ENCODE peak calls at places on chromosomes 7 and 10, in seven cellular contexts. U is K562, M is HepG2, J is GM12878, C is SK-N-SH, X is HCT116, V is H1. N is an unnamed sample.

GRCh38 chr7:80087051-80087767 is 47.4 kb upstream of the GNAI1 start:
- DNase-seq in X (peak; percentile 27), M (no peak), V (no peak), C (no peak), U (no peak), J (no peak), N (no peak)

GRCh38 chr10:80277567-80278250 is 11.7 kb downstream of the MAT1A start:
- DNase-seq in V (no peak), M (no peak), X (no peak), C (no peak), J (no peak), U (no peak), N (no peak)

GRCh38 chr7:10773430-10773829 is 200.2 kb upstream of the PHF14 start:
- DNase-seq in X (no peak), M (no peak), U (no peak), C (no peak), V (no peak), J (no peak), N (no peak)

GRCh38 chr10:69715156-69715898 is 85.3 kb downstream of the FAM241B start:
- DNase-seq in M (no peak), C (no peak), U (no peak), V (no peak), X (no peak), J (no peak), N (no peak)

GRCh38 chr7:108015740-108016139 is 12.8 kb upstream of the LAMB1 start:
- DNase-seq in M (peak; percentile 80), X (no peak), C (no peak), V (no peak), U (no peak), J (no peak), N (no peak)

GRCh38 chr10:78900715-78901430 is 167.9 kb upstream of the ZMIZ1 start:
- DNase-seq in J (no peak), V (no peak), M (no peak), U (no peak), C (no peak), X (no peak), N (no peak)

GRCh38 chr7:146660839-146661238 is 544.2 kb downstream of the CNTNAP2 start:
- DNase-seq in U (no peak), C (peak; percentile 68), V (no peak), J (no peak), X (no peak), M (no peak), N (no peak)

GRCh38 chr7:155644971-155645509 is 579 bp downstream of the RBM33 start:
- DNase-seq in C (peak; percentile 80), M (peak; percentile 22), V (no peak), U (peak; percentile 58), J (no peak), X (no peak), N (peak; percentile 44)

GRCh38 chr7:46264646-46265045 is 343.6 kb upstream of the IGFBP3 start:
- DNase-seq in U (no peak), X (no peak), V (no peak), C (no peak), J (no peak), M (no peak), N (no peak)

GRCh38 chr7:82595176-82595575 is 151.6 kb upstream of the CACNA2D1 start:
- DNase-seq in J (no peak), X (no peak), M (no peak), U (no peak), C (no peak), V (no peak), N (no peak)

GRCh38 chr7:33773053-33773452 is 132.3 kb upstream of the BMPER start:
- DNase-seq in V (no peak), X (no peak), M (no peak), U (no peak), C (no peak), J (no peak), N (no peak)

DNA sequence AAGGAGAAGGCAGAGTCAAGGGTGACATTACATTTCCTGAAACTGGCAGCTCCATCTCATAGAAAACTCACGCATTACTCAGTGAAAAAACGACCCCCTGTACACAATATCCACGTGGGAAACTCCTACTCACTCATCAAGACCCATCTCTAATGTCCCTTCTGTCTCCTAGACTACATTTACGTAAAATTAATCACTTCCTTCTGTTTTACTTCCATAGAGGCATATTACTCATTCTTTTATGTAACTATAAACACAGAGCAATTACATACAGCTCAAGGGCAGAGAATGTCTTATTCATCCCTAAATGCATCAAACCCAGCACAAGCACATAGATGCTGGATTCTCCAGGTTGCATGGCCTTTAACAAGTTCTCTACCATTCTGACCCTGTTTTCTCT is 281.8 kb downstream of the KCNMA1 start:
- DNase-seq in X (no peak), V (no peak), C (no peak), U (no peak), M (no peak), J (no peak), N (no peak)
- TF ChIP-seq JUND in X (no peak), V (no peak), C (peak; percentile 54), U (no peak), M (no peak), J (no peak), N (no peak)

GRCh38 chr10:133418289-133418993 is 6.0 kb downstream of the SPRN start:
- DNase-seq in M (no peak), J (no peak), C (no peak), X (no peak), U (no peak), V (no peak), N (no peak)

GRCh38 chr10:133412381-133412711 is 12.1 kb downstream of the SPRN start:
- DNase-seq in C (no peak), M (no peak), J (no peak), X (no peak), V (no peak), U (no peak), N (no peak)

GRCh38 chr10:133411523-133412380 is 12.7 kb downstream of the SPRN start:
- DNase-seq in M (no peak), U (no peak), C (no peak), J (no peak), X (no peak), V (no peak), N (no peak)

GRCh38 chr10:133419211-133419950 is 5.0 kb downstream of the SPRN start:
- DNase-seq in X (no peak), U (no peak), V (no peak), C (no peak), M (no peak), J (no peak), N (no peak)

DNA sequence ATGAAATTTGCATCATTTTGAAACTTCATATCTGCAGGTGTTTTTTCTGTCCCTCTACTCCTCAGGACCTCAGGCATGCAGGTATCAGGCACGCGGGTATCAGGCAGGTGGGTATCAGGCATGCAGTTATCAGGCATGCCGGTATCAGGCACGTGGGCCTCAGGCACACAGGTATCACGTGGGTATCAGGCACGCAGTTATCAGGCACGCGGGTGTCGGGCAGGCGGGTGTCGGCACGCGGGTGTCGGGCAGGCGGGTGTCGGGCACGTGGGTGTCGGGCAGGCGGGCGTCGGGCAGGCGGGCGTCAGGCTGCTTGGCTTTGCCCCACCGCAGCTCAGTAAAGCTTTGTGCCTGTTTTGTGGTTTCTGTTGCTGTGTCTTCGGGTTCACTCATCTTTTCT is 8.7 kb downstream of the SPRN start:
- DNase-seq in J (no peak), M (no peak), X (no peak), U (no peak), V (no peak), C (no peak), N (no peak)
- TF ChIP-seq JUND in J (no peak), M (no peak), X (no peak), U (no peak), V (no peak), C (no peak), N (no peak)

DNA sequence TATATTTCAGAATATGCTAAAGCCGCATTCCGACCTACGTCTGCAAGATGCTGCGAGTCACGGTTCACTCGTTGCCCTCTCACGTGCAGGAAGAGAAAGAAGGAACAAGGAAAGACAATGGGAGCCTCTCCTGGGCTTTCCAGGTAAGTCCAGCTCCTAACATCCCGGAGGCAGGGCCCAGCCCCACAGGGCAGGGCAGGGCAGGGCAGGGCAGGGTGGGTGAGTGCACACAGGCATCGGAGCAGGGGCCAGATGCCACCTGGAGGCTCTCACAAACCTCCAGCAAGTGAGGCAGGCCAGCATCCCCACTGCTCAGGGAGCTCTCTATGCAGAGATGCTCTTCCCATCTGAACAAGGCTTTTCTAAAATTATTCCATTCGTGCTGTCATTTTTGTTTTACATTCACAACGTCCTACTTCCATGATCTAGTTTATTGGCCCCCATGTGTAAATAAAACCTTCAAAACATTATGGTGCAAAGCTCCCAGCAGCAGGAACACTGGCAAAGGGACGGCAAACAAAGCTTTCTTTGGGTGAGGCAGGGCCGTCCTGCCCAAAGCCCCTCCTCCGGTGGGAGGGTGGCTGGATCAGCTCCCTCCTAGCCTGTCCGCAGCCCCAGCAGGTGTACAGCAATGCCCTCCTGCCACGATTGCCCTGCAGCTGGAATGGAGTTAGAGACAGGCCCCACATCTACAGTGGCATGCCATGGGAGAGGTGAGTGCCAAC is 50.6 kb downstream of the VOPP1 start:
- DNase-seq in C (no peak), J (no peak), U (no peak), M (no peak), X (no peak), V (no peak), N (no peak)
- TF ChIP-seq JUND in C (no peak), J (no peak), U (no peak), M (no peak), X (no peak), V (no peak), N (no peak)

GRCh38 chr7:45112648-45113047 is 1.2 kb upstream of the TBRG4 start:
- DNase-seq in M (no peak), X (no peak), U (no peak), J (no peak), C (no peak), V (no peak), N (no peak)
- TF ChIP-seq JUND in M (no peak), X (no peak), U (no peak), J (no peak), C (no peak), V (no peak), N (no peak)

N was measured in T47D.